ENCODE peak calls at places on chromosomes 6 and 20, in six cellular contexts. Z, F, V, G, N and S are unnamed samples.

GRCh38 chr6:115891111-115891669 is 169.5 kb downstream of the FRK start:
- DNase-seq in G (peak; percentile 70), Z (peak; percentile 87), N (no peak), V (no peak), F (peak; percentile 90), S (no peak)

GRCh38 chr20:46050444-46050843 is 21.4 kb downstream of the SLC12A5 start:
- DNase-seq in N (no peak), F (no peak), G (no peak), Z (no peak), V (no peak), S (no peak)

GRCh38 chr6:96470296-96470695 is 51.3 kb upstream of the UFL1 start:
- DNase-seq in Z (no peak), N (no peak), V (no peak), F (no peak), G (no peak), S (no peak)

GRCh38 chr6:87431263-87431662 is 23.5 kb downstream of the CFAP206 start:
- DNase-seq in V (no peak), G (no peak), Z (peak; percentile 9), N (no peak), F (no peak), S (no peak)

GRCh38 chr6:138492113-138492512 is 7.2 kb downstream of the NHSL1 start:
- DNase-seq in F (no peak), Z (no peak), N (no peak), V (no peak), G (no peak), S (no peak)

GRCh38 chr6:77332915-77333623 is 130.2 kb downstream of the HTR1B start:
- DNase-seq in N (no peak), F (no peak), Z (no peak), G (no peak), V (no peak), S (no peak)

GRCh38 chr6:125906158-125906998 is 50.2 kb upstream of the HINT3 start:
- DNase-seq in Z (peak; percentile 38), N (no peak), V (peak; percentile 60), F (no peak), G (no peak), S (no peak)

GRCh38 chr20:62702886-62703852 is 5.5 kb upstream of the NTSR1 start:
- DNase-seq in Z (peak; percentile 95), V (peak; percentile 83), G (no peak), N (no peak), F (peak; percentile 61), S (no peak)

GRCh38 chr20:34948030-34948429 is 7.6 kb downstream of the GSS start:
- DNase-seq in V (peak; percentile 54), G (no peak), Z (peak; percentile 70), N (no peak), F (no peak), S (no peak)

GRCh38 chr6:9412951-9413559 is 977.7 kb upstream of the SLC35B3 start:
- DNase-seq in F (no peak), G (no peak), Z (peak; percentile 28), N (peak; percentile 30), V (peak; percentile 6), S (no peak)

GRCh38 chr6:158416841-158417759 is 104.8 kb downstream of the TULP4 start:
- DNase-seq in G (no peak), V (no peak), F (no peak), Z (no peak), N (no peak), S (no peak)

GRCh38 chr6:135520781-135521180 is 23.2 kb upstream of the AHI1 start:
- DNase-seq in F (no peak), V (no peak), N (no peak), G (no peak), Z (no peak), S (no peak)

GRCh38 chr6:131643855-131644460 is 6.9 kb downstream of the ENPP3 start:
- DNase-seq in V (no peak), N (no peak), Z (no peak), G (no peak), F (no peak), S (no peak)

GRCh38 chr20:23370873-23371272 is 8.9 kb downstream of the GZF1 start:
- DNase-seq in Z (no peak), G (no peak), N (no peak), V (no peak), F (no peak), S (no peak)

GRCh38 chr6:135129139-135129867 is 51.8 kb upstream of the MYB start:
- DNase-seq in G (no peak), N (no peak), Z (no peak), V (no peak), F (no peak), S (peak; percentile 61)

DNA sequence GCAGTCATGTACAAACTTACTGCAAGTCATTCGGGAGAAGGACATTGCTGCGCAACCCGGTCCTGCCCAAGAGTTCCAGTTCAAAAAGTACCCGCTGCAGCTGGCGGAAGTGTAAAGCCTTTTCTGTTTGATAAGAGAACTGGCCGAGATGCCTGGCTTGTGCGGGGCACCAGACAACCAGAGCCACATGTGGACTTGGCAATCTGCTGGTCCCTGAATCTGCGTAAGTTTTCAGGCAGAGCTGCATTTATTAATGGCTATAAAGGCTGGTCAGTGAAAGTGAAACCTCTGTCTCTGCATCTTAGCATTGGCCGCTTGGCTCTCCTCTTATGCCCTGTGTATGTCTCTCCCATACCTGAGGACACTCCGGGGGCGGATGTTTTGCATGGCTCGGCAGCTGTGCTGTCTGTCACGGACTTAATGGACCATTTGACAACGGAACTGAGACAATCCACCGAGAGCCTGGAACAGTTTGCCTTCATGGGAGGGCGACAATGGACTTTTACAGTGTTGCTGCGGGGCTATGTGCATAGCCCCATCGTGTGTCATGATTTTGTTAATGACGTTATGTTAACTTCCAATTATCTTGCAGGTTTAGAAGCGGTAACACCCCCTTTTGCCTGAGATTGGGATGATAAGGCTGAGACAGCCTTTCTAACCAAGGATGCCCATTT is 19.8 kb upstream of the RGS17 start:
- DNase-seq in G (no peak), Z (no peak), N (no peak), V (no peak), F (peak; percentile 79), S (no peak)
- H3K4me3 ChIP-seq in G (no peak overlapping the region), Z (no peak overlapping the region), N (no peak overlapping the region), V (no peak overlapping the region), F (peak overlapping the region; percentile 32), S (no peak overlapping the region)

GRCh38 chr6:152981219-152981618 is 1.6 kb downstream of the FBXO5 start:
- DNase-seq in F (no peak), N (no peak), G (no peak), Z (no peak), V (no peak), S (no peak)
- H3K4me3 ChIP-seq in F (peak overlapping the region; percentile 90), N (no peak overlapping the region), G (peak overlapping the region; percentile 72), Z (peak overlapping the region; percentile 92), V (peak overlapping the region; percentile 88), S (peak overlapping the region; percentile 81)

GRCh38 chr6:107711412-107711811 is 112.7 kb downstream of the SCML4 start:
- DNase-seq in F (no peak), G (no peak), V (no peak), N (no peak), Z (no peak), S (no peak)

GRCh38 chr6:107711953-107712522 is 112.1 kb downstream of the SCML4 start:
- DNase-seq in V (no peak), G (no peak), N (no peak), F (no peak), Z (no peak), S (no peak)

GRCh38 chr6:107712523-107713213 is 111.4 kb downstream of the SCML4 start:
- DNase-seq in N (no peak), F (no peak), V (no peak), Z (peak; percentile 81), G (no peak), S (no peak)

GRCh38 chr6:107714104-107714503 is 110.0 kb downstream of the SCML4 start:
- DNase-seq in V (no peak), N (no peak), F (no peak), Z (no peak), G (no peak), S (no peak)

DNA sequence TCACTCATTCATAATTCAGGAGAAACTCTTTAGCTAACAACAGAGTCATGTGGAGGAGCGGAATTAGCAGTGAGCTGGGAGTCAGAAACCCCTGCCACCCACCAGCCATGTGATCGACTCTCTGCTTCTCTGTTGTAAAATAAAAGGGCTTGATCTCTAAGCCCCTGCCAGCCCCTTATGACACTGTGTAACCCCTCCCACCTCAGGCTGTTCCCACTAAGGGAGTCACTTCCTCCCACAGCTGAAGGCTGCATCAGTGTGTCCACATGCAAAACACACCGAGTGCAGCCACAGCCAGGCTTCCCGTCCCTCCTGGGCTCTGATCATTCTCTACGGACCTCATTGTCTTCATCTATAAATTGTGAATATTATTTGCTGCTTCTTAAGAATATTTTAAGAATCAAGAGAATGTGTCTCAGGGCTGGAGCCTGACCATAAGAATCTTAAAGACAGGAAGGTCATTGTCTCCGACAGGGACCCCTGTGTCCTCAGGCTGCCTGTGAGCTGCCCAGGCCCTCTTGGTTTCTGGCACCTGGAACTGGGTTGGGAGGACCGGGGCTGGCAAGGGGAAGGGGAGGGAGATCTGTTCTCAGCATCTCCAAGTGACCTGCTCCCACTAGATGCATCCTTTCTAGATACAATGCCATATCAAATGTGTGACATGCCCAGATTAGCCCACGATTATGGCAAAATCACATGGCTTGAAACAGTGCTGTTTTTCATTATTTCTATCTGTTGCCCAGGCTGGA is 110.7 kb downstream of the SCML4 start:
- DNase-seq in Z (no peak), N (no peak), G (no peak), V (no peak), F (no peak), S (no peak)
- H3K4me3 ChIP-seq in Z (peak overlapping the region; percentile 30), N (peak overlapping the region; percentile 21), G (no peak overlapping the region), V (peak overlapping the region; percentile 22), F (no peak overlapping the region), S (no peak overlapping the region)

DNA sequence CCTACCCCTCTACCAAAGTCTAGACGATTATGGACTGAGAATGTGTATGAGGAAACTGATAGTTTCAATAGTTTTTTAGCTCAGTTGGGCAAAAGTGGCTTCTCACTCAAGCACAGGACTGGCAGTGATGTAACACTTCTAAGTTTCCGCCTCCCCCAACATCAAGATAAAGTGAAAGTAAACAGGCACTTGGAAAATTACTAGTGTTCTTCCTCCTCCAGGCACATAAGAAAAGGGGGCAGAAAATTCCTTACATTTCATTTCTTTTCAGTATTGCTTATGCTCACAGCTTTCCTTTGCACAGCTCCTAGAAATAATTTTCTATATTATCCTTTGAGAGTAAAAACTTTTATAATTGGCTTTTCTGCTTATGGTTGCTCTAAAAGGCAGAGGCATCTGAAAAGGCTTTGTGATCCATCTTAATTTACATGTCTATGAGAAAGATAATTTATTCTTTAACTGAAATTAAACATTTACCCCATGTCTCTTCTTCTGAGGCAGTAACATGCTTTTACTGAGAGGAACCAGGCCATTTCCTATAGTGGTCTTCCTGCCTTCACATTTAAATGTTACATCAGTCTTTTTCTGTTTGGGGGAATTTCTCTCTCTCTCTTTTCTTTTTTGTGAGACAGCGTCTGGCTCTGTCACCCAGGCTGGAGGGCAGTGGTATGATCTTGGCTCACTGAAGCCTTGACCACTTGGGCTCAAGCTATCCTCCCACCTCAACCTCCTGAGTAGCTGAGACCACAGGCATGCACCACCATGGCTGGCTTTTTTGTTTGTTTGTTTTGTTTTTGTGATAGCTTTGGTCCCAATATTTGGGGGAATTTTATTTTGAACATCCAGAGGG is 65.0 kb upstream of the EEF1A1 start:
- DNase-seq in V (peak; percentile 85), Z (peak; percentile 80), G (peak; percentile 66), F (peak; percentile 55), N (no peak), S (peak; percentile 83)
- H3K4me3 ChIP-seq in V (peak overlapping the region; percentile 33), Z (peak overlapping the region; percentile 19), G (peak overlapping the region; percentile 29), F (peak overlapping the region; percentile 6), N (peak overlapping the region; percentile 29), S (peak overlapping the region; percentile 67)

GRCh38 chr20:3174442-3175263 is 1.3 kb upstream of the LZTS3 start:
- DNase-seq in G (no peak), V (no peak), Z (peak; percentile 19), N (no peak), F (no peak), S (peak; percentile 50)
- H3K4me3 ChIP-seq in G (no peak overlapping the region), V (peak overlapping the region; percentile 94), Z (peak overlapping the region; percentile 77), N (peak overlapping the region; percentile 90), F (peak overlapping the region; percentile 89), S (peak overlapping the region; percentile 89)

GRCh38 chr6:28634406-28634757 is 108.7 kb downstream of the GPX5 start:
- DNase-seq in G (no peak), V (no peak), F (no peak), N (no peak), Z (no peak), S (no peak)
- H3K4me3 ChIP-seq in G (no peak overlapping the region), V (peak overlapping the region; percentile 49), F (peak overlapping the region; percentile 41), N (peak overlapping the region; percentile 36), Z (peak overlapping the region; percentile 60), S (peak overlapping the region; percentile 77)